ENCODE peak calls at places on chromosome 19, in five cellular contexts. One of them, this sample, is unnamed.

GRCh38 chr19:16613841-16614240 is 14.2 kb downstream of the MED26 start:
- DNase-seq in thoracic aorta: no peak
- DNase-seq in stimulated activated CD8-positive, alpha-beta memory T cell treated with anti-CD3 and anti-CD28 coated beads, Interleukin-4, amount 100 ng/mL, for 1 hour: no peak
- DNase-seq in NCI-H1105 treated with DMSO at 0.1 percent for 48 hours: no peak
- DNase-seq in GM03348: no peak
- DNase-seq in this sample: no peak

GRCh38 chr19:7254590-7254989 is 39.6 kb downstream of the INSR start:
- DNase-seq in stimulated activated CD8-positive, alpha-beta memory T cell treated with anti-CD3 and anti-CD28 coated beads, Interleukin-4, amount 100 ng/mL, for 1 hour: no peak
- DNase-seq in NCI-H1105 treated with DMSO at 0.1 percent for 48 hours: no peak
- DNase-seq in thoracic aorta: no peak
- DNase-seq in GM03348: no peak
- DNase-seq in this sample: no peak

GRCh38 chr19:40365613-40366401 is 17.3 kb downstream of the PLD3 start:
- DNase-seq in GM03348: peak
- DNase-seq in NCI-H1105 treated with DMSO at 0.1 percent for 48 hours: no peak
- DNase-seq in thoracic aorta: no peak
- DNase-seq in stimulated activated CD8-positive, alpha-beta memory T cell treated with anti-CD3 and anti-CD28 coated beads, Interleukin-4, amount 100 ng/mL, for 1 hour: no peak
- DNase-seq in this sample: peak

GRCh38 chr19:2592824-2593223 is 109.7 kb downstream of the GNG7 start:
- DNase-seq in NCI-H1105 treated with DMSO at 0.1 percent for 48 hours: no peak
- DNase-seq in GM03348: no peak
- DNase-seq in thoracic aorta: no peak
- DNase-seq in stimulated activated CD8-positive, alpha-beta memory T cell treated with anti-CD3 and anti-CD28 coated beads, Interleukin-4, amount 100 ng/mL, for 1 hour: no peak
- DNase-seq in this sample: no peak

GRCh38 chr19:13920940-13921744 is 15.1 kb downstream of the CC2D1A start:
- DNase-seq in stimulated activated CD8-positive, alpha-beta memory T cell treated with anti-CD3 and anti-CD28 coated beads, Interleukin-4, amount 100 ng/mL, for 1 hour: no peak
- DNase-seq in thoracic aorta: no peak
- DNase-seq in NCI-H1105 treated with DMSO at 0.1 percent for 48 hours: peak
- DNase-seq in GM03348: peak
- DNase-seq in this sample: no peak

GRCh38 chr19:30640266-30640965 is 268.2 kb downstream of the ZNF536 start:
- DNase-seq in GM03348: peak
- DNase-seq in NCI-H1105 treated with DMSO at 0.1 percent for 48 hours: no peak
- DNase-seq in thoracic aorta: no peak
- DNase-seq in stimulated activated CD8-positive, alpha-beta memory T cell treated with anti-CD3 and anti-CD28 coated beads, Interleukin-4, amount 100 ng/mL, for 1 hour: no peak
- DNase-seq in this sample: no peak

GRCh38 chr19:55014714-55015113 is 23.4 kb downstream of the GP6 start:
- DNase-seq in thoracic aorta: no peak
- DNase-seq in stimulated activated CD8-positive, alpha-beta memory T cell treated with anti-CD3 and anti-CD28 coated beads, Interleukin-4, amount 100 ng/mL, for 1 hour: no peak
- DNase-seq in NCI-H1105 treated with DMSO at 0.1 percent for 48 hours: peak
- DNase-seq in GM03348: no peak
- DNase-seq in this sample: peak

GRCh38 chr19:51460164-51460992 is 2.1 kb upstream of the SIGLEC8 start:
- DNase-seq in NCI-H1105 treated with DMSO at 0.1 percent for 48 hours: peak
- DNase-seq in thoracic aorta: no peak
- DNase-seq in GM03348: peak
- DNase-seq in stimulated activated CD8-positive, alpha-beta memory T cell treated with anti-CD3 and anti-CD28 coated beads, Interleukin-4, amount 100 ng/mL, for 1 hour: no peak
- DNase-seq in this sample: peak

GRCh38 chr19:46191972-46192371 is 37.6 kb upstream of the IGFL1 start:
- DNase-seq in thoracic aorta: no peak
- DNase-seq in GM03348: no peak
- DNase-seq in stimulated activated CD8-positive, alpha-beta memory T cell treated with anti-CD3 and anti-CD28 coated beads, Interleukin-4, amount 100 ng/mL, for 1 hour: no peak
- DNase-seq in NCI-H1105 treated with DMSO at 0.1 percent for 48 hours: no peak
- DNase-seq in this sample: no peak

GRCh38 chr19:50713556-50714236 is 5.9 kb downstream of the SHANK1 start:
- DNase-seq in thoracic aorta: no peak
- DNase-seq in GM03348: no peak
- DNase-seq in stimulated activated CD8-positive, alpha-beta memory T cell treated with anti-CD3 and anti-CD28 coated beads, Interleukin-4, amount 100 ng/mL, for 1 hour: no peak
- DNase-seq in NCI-H1105 treated with DMSO at 0.1 percent for 48 hours: no peak
- DNase-seq in this sample: no peak

GRCh38 chr19:29323046-29323971 is 110.4 kb upstream of the UQCRFS1 start:
- DNase-seq in thoracic aorta: no peak
- DNase-seq in NCI-H1105 treated with DMSO at 0.1 percent for 48 hours: no peak
- DNase-seq in GM03348: no peak
- DNase-seq in stimulated activated CD8-positive, alpha-beta memory T cell treated with anti-CD3 and anti-CD28 coated beads, Interleukin-4, amount 100 ng/mL, for 1 hour: no peak
- DNase-seq in this sample: no peak

GRCh38 chr19:47280183-47280797 is 5.6 kb downstream of the INAFM1 start:
- DNase-seq in thoracic aorta: no peak
- DNase-seq in GM03348: peak
- DNase-seq in stimulated activated CD8-positive, alpha-beta memory T cell treated with anti-CD3 and anti-CD28 coated beads, Interleukin-4, amount 100 ng/mL, for 1 hour: no peak
- DNase-seq in NCI-H1105 treated with DMSO at 0.1 percent for 48 hours: no peak
- DNase-seq in this sample: peak

GRCh38 chr19:57212109-57212508 is 18.7 kb upstream of the AURKC start:
- DNase-seq in GM03348: no peak
- DNase-seq in NCI-H1105 treated with DMSO at 0.1 percent for 48 hours: no peak
- DNase-seq in thoracic aorta: no peak
- DNase-seq in stimulated activated CD8-positive, alpha-beta memory T cell treated with anti-CD3 and anti-CD28 coated beads, Interleukin-4, amount 100 ng/mL, for 1 hour: no peak
- DNase-seq in this sample: no peak

GRCh38 chr19:54432144-54432738 is 16.8 kb upstream of the LENG8 start:
- DNase-seq in NCI-H1105 treated with DMSO at 0.1 percent for 48 hours: no peak
- DNase-seq in stimulated activated CD8-positive, alpha-beta memory T cell treated with anti-CD3 and anti-CD28 coated beads, Interleukin-4, amount 100 ng/mL, for 1 hour: no peak
- DNase-seq in thoracic aorta: no peak
- DNase-seq in GM03348: no peak
- DNase-seq in this sample: no peak

GRCh38 chr19:57434386-57435061 is 601 bp upstream of the ZNF749 start:
- DNase-seq in NCI-H1105 treated with DMSO at 0.1 percent for 48 hours: peak
- DNase-seq in thoracic aorta: no peak
- DNase-seq in GM03348: peak
- DNase-seq in stimulated activated CD8-positive, alpha-beta memory T cell treated with anti-CD3 and anti-CD28 coated beads, Interleukin-4, amount 100 ng/mL, for 1 hour: no peak
- DNase-seq in this sample: no peak